ENCODE peak calls at places on chromosomes 6 and 20, in four cellular contexts. F, N, L and B are unnamed samples.

GRCh38 chr20:4811661-4812181 is 90.0 kb downstream of the PRND start:
- DNase-seq in N (no peak), L (no peak), F (peak), B (no peak)

GRCh38 chr6:38942442-38942841 is 106.1 kb upstream of the GLP1R start:
- DNase-seq in F (no peak), L (no peak), N (no peak), B (no peak)

GRCh38 chr6:111972714-111973678 is 80.9 kb upstream of the CCN6 start:
- DNase-seq in F (no peak), N (no peak), L (peak), B (peak)

GRCh38 chr6:33967266-33967767 is 163.5 kb upstream of the MLN start:
- DNase-seq in N (no peak), L (no peak), F (no peak), B (no peak)

GRCh38 chr6:158609455-158610155 is 34.9 kb downstream of the DYNLT1 start:
- DNase-seq in L (no peak), F (no peak), N (no peak), B (no peak)

GRCh38 chr20:45343867-45344721 is 4.1 kb downstream of the SDC4 start:
- DNase-seq in N (no peak), F (peak), L (peak), B (peak)

GRCh38 chr6:21073318-21073839 is 520.2 kb upstream of the SOX4 start:
- DNase-seq in L (no peak), N (no peak), F (no peak), B (no peak)

GRCh38 chr6:70834520-70834919 is 122.3 kb downstream of the B3GAT2 start:
- DNase-seq in N (no peak), L (peak), F (no peak), B (no peak)

GRCh38 chr20:48606841-48607543 is 220.8 kb downstream of the PREX1 start:
- DNase-seq in N (no peak), F (peak), L (no peak), B (no peak)

GRCh38 chr20:62702008-62702290 is 6.7 kb upstream of the NTSR1 start:
- DNase-seq in L (no peak), F (no peak), N (no peak), B (no peak)

GRCh38 chr6:26538936-26539615 is 910 bp downstream of the HMGN4 start:
- DNase-seq in N (no peak), F (no peak), L (peak), B (peak)

GRCh38 chr6:16236648-16237199 is 1.7 kb upstream of the GMPR start:
- DNase-seq in L (peak), F (peak), N (no peak), B (peak)

GRCh38 chr6:148771212-148771601 is 24.4 kb downstream of the UST start:
- DNase-seq in N (no peak), L (no peak), F (peak), B (no peak)

GRCh38 chr20:47929368-47930115 is 144.3 kb upstream of the SULF2 start:
- DNase-seq in L (peak), N (peak), F (no peak), B (peak)

GRCh38 chr6:169253745-169254238 is at the start of gene THBS2:
- DNase-seq in F (no peak), L (peak), N (no peak), B (peak)

GRCh38 chr20:23291575-23292240 is 58.9 kb upstream of the NXT1 start:
- DNase-seq in N (no peak), F (no peak), L (peak), B (no peak)

GRCh38 chr20:18154342-18154741 is 16.7 kb downstream of the KAT14 start:
- DNase-seq in L (no peak), N (no peak), F (no peak), B (no peak)

GRCh38 chr6:116352515-116353471 is 18.0 kb upstream of the DSE start:
- DNase-seq in F (no peak), L (peak), N (no peak), B (peak)

GRCh38 chr6:170269873-170270541 is 20.9 kb downstream of the DLL1 start:
- DNase-seq in F (no peak), L (peak), N (peak), B (no peak)

GRCh38 chr6:131652472-131652871 is 15.4 kb downstream of the ENPP3 start:
- DNase-seq in L (peak), F (peak), N (no peak), B (peak)

GRCh38 chr20:17494201-17494600 is 37.0 kb downstream of the BFSP1 start:
- DNase-seq in L (no peak), N (no peak), F (no peak), B (no peak)

GRCh38 chr6:2891768-2892170 is 11.3 kb downstream of the SERPINB9 start:
- DNase-seq in F (peak), L (no peak), N (no peak), B (no peak)

GRCh38 chr6:100381111-100381510 is 83.6 kb downstream of the SIM1 start:
- DNase-seq in F (no peak), N (no peak), L (peak), B (no peak)